ENCODE peak calls at places on chromosomes 7 and 10, in nine cellular contexts. W is H7, D is NCI-H345, X is LHCN-M2, U is posterior vena cava, P is H9, A is ACHN, Q is HL-60, G is glutamatergic neuron. H is an unnamed sample.
A peak's percentile ranks its signal among the peaks of the same experiment; 100 is the strongest.

GRCh38 chr10:86684305-86684704 is 16.0 kb downstream of the LDB3 start:
- DNase-seq in Q (no peak), W (peak; percentile 90), G (peak; percentile 82), U (no peak), A (peak; percentile 11), X (peak; percentile 47), P (peak; percentile 66), D (no peak), H (peak; percentile 83)

GRCh38 chr10:85741626-85742300 is 624.8 kb downstream of the GRID1 start:
- DNase-seq in Q (no peak), U (no peak), X (no peak), W (no peak), P (no peak), G (no peak), A (peak; percentile 16), D (no peak), H (no peak)

GRCh38 chr10:100697070-100697469 is 48.3 kb upstream of the PAX2 start:
- DNase-seq in W (no peak), G (no peak), U (no peak), P (no peak), D (no peak), A (peak; percentile 92), X (peak; percentile 61), Q (no peak), H (no peak)

GRCh38 chr10:43126759-43127424 is 11.4 kb upstream of the CSGALNACT2 start:
- DNase-seq in W (peak; percentile 55), A (no peak), Q (no peak), U (no peak), X (no peak), D (no peak), P (peak; percentile 17), G (no peak), H (peak; percentile 8)

GRCh38 chr10:24128066-24128751 is 80.7 kb upstream of the KIAA1217 start:
- DNase-seq in G (no peak), P (no peak), Q (no peak), D (no peak), X (no peak), A (no peak), W (no peak), U (no peak), H (no peak)

GRCh38 chr7:64046041-64046389 is 781 bp downstream of the ZNF727 start:
- DNase-seq in U (no peak), W (no peak), P (no peak), Q (no peak), A (no peak), D (no peak), G (no peak), X (no peak), H (no peak)

GRCh38 chr10:132133005-132133404 is 53.7 kb upstream of the DPYSL4 start:
- DNase-seq in A (no peak), U (peak; percentile 64), X (no peak), D (no peak), Q (no peak), P (no peak), W (no peak), G (peak; percentile 18), H (no peak)

GRCh38 chr7:55413442-55413841 is 48.3 kb downstream of the LANCL2 start:
- DNase-seq in W (no peak), U (no peak), P (no peak), Q (no peak), D (peak; percentile 65), G (peak; percentile 47), X (no peak), A (no peak), H (no peak)

GRCh38 chr7:92403760-92404074 is 43.6 kb upstream of the GATAD1 start:
- DNase-seq in X (no peak), W (no peak), Q (no peak), A (no peak), P (no peak), D (no peak), U (no peak), G (no peak), H (no peak)

GRCh38 chr7:112279042-112279441 is 72.5 kb downstream of the ZNF277 start:
- DNase-seq in X (no peak), A (no peak), W (no peak), U (no peak), Q (no peak), G (no peak), P (no peak), D (no peak), H (no peak)

GRCh38 chr7:1939434-1940401 is 269.6 kb downstream of the ELFN1 start:
- DNase-seq in W (no peak), G (no peak), P (no peak), A (no peak), D (no peak), U (peak; percentile 80), Q (peak; percentile 28), X (no peak), H (peak; percentile 27)

GRCh38 chr7:136938476-136938875 is 70.0 kb downstream of the CHRM2 start:
- DNase-seq in P (no peak), U (peak; percentile 75), G (no peak), X (no peak), A (no peak), W (no peak), D (no peak), Q (no peak), H (no peak)

GRCh38 chr10:116826803-116827202 is 22.5 kb upstream of the ENO4 start:
- DNase-seq in D (peak; percentile 27), W (no peak), P (no peak), Q (no peak), A (peak; percentile 93), U (no peak), X (peak; percentile 61), G (no peak), H (no peak)

GRCh38 chr7:44309271-44310091 is 15.9 kb downstream of the CAMK2B start:
- DNase-seq in W (peak; percentile 90), P (peak; percentile 71), Q (no peak), D (no peak), U (peak; percentile 91), X (peak; percentile 17), G (peak; percentile 83), A (no peak), H (no peak)

GRCh38 chr7:21538936-21539335 is 3.9 kb upstream of the DNAH11 start:
- DNase-seq in U (no peak), W (no peak), G (no peak), A (no peak), X (no peak), Q (no peak), D (no peak), P (no peak), H (no peak)

GRCh38 chr10:86359111-86359510 is 7.5 kb downstream of the GRID1 start:
- DNase-seq in D (no peak), X (no peak), U (peak; percentile 29), P (no peak), W (no peak), Q (no peak), G (no peak), A (no peak), H (no peak)

GRCh38 chr7:77759294-77759889 is 38.8 kb downstream of the TMEM60 start:
- DNase-seq in Q (peak; percentile 68), A (peak; percentile 81), X (peak; percentile 73), U (no peak), D (peak; percentile 45), P (peak; percentile 38), G (peak; percentile 36), W (peak; percentile 39), H (peak; percentile 52)

H was measured in heart left ventricle.